ENCODE peak calls at places on chromosome 16, in nine cellular contexts. T is HuH-7; I is germinal center; X is dorsolateral prefrontal cortex; P is fibroblast of pulmonary artery; D is foreskin fibroblast; K is H4; O is midbrain; W is stimulated activated CD4-positive, alpha-beta T cell treated with anti-CD3 and anti-CD28 coated beads, Interleukin-2, amount 100 ng/mL, for 48 hours. V is an unnamed sample.

GRCh38 chr16:54458923-54459322 is 172.3 kb upstream of the IRX3 start:
- DNase-seq in O (no peak), D (no peak), W (no peak), P (no peak), I (no peak), X (no peak), K (no peak), T (no peak), V (no peak)

GRCh38 chr16:87035053-87035452 is 282.1 kb downstream of the C16orf95 start:
- DNase-seq in P (no peak), O (no peak), I (no peak), D (no peak), W (no peak), K (no peak), X (no peak), T (no peak), V (no peak)

GRCh38 chr16:49856741-49857330 is 924 bp upstream of the ZNF423 start:
- DNase-seq in X (peak), P (peak), I (peak), T (peak), K (peak), D (peak), O (peak), W (no peak), V (no peak)

GRCh38 chr16:81581107-81581506 is 136.5 kb downstream of the CMIP start:
- DNase-seq in X (no peak), O (no peak), T (no peak), P (no peak), K (no peak), I (no peak), W (no peak), D (no peak), V (no peak)

GRCh38 chr16:73058221-73058615 is 10.3 kb upstream of the ZFHX3 start:
- DNase-seq in O (no peak), I (peak), X (no peak), T (no peak), P (peak), W (no peak), K (no peak), D (peak), V (no peak)

GRCh38 chr16:67685388-67686112 is 18.9 kb downstream of the C16orf86 start:
- DNase-seq in W (no peak), X (no peak), K (no peak), D (no peak), P (no peak), T (no peak), I (peak), O (no peak), V (no peak)

GRCh38 chr16:86854058-86854621 is 275.8 kb downstream of the FOXL1 start:
- DNase-seq in O (no peak), I (no peak), W (no peak), X (no peak), K (no peak), T (no peak), P (no peak), D (peak), V (no peak)

GRCh38 chr16:74521691-74522090 is 85.2 kb downstream of the GLG1 start:
- DNase-seq in T (no peak), O (peak), W (no peak), P (peak), D (peak), X (peak), K (no peak), I (no peak), V (no peak)

GRCh38 chr16:24689128-24689527 is 40.3 kb upstream of the TNRC6A start:
- DNase-seq in K (peak), O (peak), I (no peak), T (peak), D (peak), P (peak), X (no peak), W (no peak), V (no peak)

GRCh38 chr16:2964416-2965223 is 545 bp downstream of the KREMEN2 start:
- DNase-seq in P (no peak), W (no peak), O (no peak), T (peak), D (no peak), K (peak), I (peak), X (no peak), V (no peak)

GRCh38 chr16:82062645-82063058 is 27.6 kb downstream of the HSD17B2 start:
- DNase-seq in D (peak), W (no peak), T (no peak), X (no peak), O (no peak), K (peak), I (no peak), P (peak), V (no peak)

GRCh38 chr16:56345406-56346050 is 79.8 kb downstream of the AMFR start:
- DNase-seq in D (no peak), X (peak), O (no peak), W (no peak), K (no peak), I (no peak), P (no peak), T (no peak), V (no peak)

GRCh38 chr16:3029499-3030127 is 5.8 kb downstream of the THOC6 start:
- DNase-seq in P (peak), X (no peak), I (no peak), T (no peak), W (peak), K (no peak), O (no peak), D (peak), V (no peak)

GRCh38 chr16:1197237-1197866 is 27.7 kb downstream of the TPSG1 start:
- DNase-seq in W (no peak), T (peak), O (no peak), K (no peak), X (no peak), I (no peak), D (no peak), P (no peak), V (no peak)

GRCh38 chr16:69116911-69117310 is 11.5 kb downstream of the HAS3 start:
- DNase-seq in I (no peak), P (no peak), D (no peak), O (no peak), K (no peak), W (no peak), X (no peak), T (no peak), V (no peak)

GRCh38 chr16:68000450-68000849 is 1.2 kb upstream of the DPEP2 start:
- DNase-seq in T (no peak), I (no peak), O (no peak), W (no peak), K (no peak), D (no peak), X (no peak), P (peak), V (no peak)

GRCh38 chr16:7555459-7555858 is 222.8 kb downstream of the RBFOX1 start:
- DNase-seq in K (no peak), P (no peak), T (no peak), X (no peak), D (no peak), O (no peak), W (no peak), I (no peak), V (no peak)

GRCh38 chr16:84061236-84061830 is 18.7 kb upstream of the SLC38A8 start:
- DNase-seq in P (no peak), X (peak), W (no peak), I (no peak), T (no peak), K (no peak), D (no peak), O (no peak), V (no peak)

GRCh38 chr16:27287887-27288286 is 19.3 kb upstream of the NSMCE1 start:
- DNase-seq in W (no peak), T (no peak), P (no peak), X (no peak), O (no peak), K (no peak), I (no peak), D (no peak), V (no peak)

GRCh38 chr16:57914244-57915173 is 56.4 kb downstream of the CNGB1 start:
- DNase-seq in T (no peak), K (no peak), O (no peak), D (no peak), P (no peak), I (no peak), X (no peak), W (no peak), V (no peak)

GRCh38 chr16:14302031-14302398 is 230.9 kb downstream of the MRTFB start:
- DNase-seq in D (peak), P (peak), W (no peak), I (peak), O (peak), X (no peak), K (peak), T (peak), V (no peak)

GRCh38 chr16:24701521-24701951 is 27.9 kb upstream of the TNRC6A start:
- DNase-seq in D (peak), X (no peak), I (no peak), W (no peak), P (peak), T (no peak), K (peak), O (no peak), V (no peak)

GRCh38 chr16:66175058-66175457 is 191.4 kb upstream of the CDH5 start:
- DNase-seq in I (no peak), T (no peak), K (no peak), P (no peak), D (no peak), X (no peak), O (peak), W (no peak), V (no peak)

GRCh38 chr16:82031116-82032084 is 3.7 kb upstream of the HSD17B2 start:
- DNase-seq in P (peak), D (peak), T (peak), W (no peak), O (peak), X (no peak), I (no peak), K (peak), V (no peak)

GRCh38 chr16:84667600-84668309 is 19.4 kb downstream of the KLHL36 start:
- DNase-seq in W (no peak), O (no peak), P (no peak), T (no peak), K (no peak), X (no peak), D (no peak), I (no peak), V (no peak)

GRCh38 chr16:57273359-57273758 is 11.1 kb downstream of the PLLP start:
- DNase-seq in K (no peak), P (no peak), X (no peak), I (no peak), T (no peak), W (no peak), D (no peak), O (no peak), V (no peak)

GRCh38 chr16:75089486-75090202 is 26.9 kb downstream of the LDHD start:
- DNase-seq in D (no peak), O (no peak), K (no peak), I (no peak), W (no peak), X (no peak), T (no peak), P (no peak), V (no peak)

GRCh38 chr16:840561-841454 is 40.3 kb upstream of the GNG13 start:
- DNase-seq in I (no peak), K (no peak), D (no peak), W (no peak), X (no peak), P (no peak), O (no peak), T (no peak), V (no peak)

GRCh38 chr16:72425571-72426341 is 253.8 kb upstream of the PMFBP1 start:
- DNase-seq in X (peak), P (no peak), K (no peak), I (no peak), D (no peak), T (no peak), O (peak), W (no peak), V (no peak)

V was measured in GM12878.